ENCODE peak calls at places on chromosomes 16 and 17, in five cellular contexts. L, O, N, R and X are unnamed samples.

GRCh38 chr16:84497418-84497817 is 7.0 kb downstream of the MEAK7 start:
- DNase-seq in N (peak), L (no peak), R (no peak), O (no peak), X (no peak)

GRCh38 chr17:14214271-14214670 is 22.4 kb downstream of the CDRT15 start:
- DNase-seq in L (no peak), O (peak), R (no peak), N (no peak), X (no peak)

GRCh38 chr17:3635474-3636153 is 436 bp downstream of the SHPK start:
- DNase-seq in N (peak), R (peak), O (no peak), L (no peak), X (no peak)

GRCh38 chr16:2048116-2048543 is 345 bp downstream of the TSC2 start:
- DNase-seq in O (peak), L (no peak), N (peak), R (no peak), X (no peak)

GRCh38 chr16:1790611-1791255 is 2.8 kb downstream of the IGFALS start:
- DNase-seq in N (peak), O (no peak), L (no peak), R (peak), X (no peak)

GRCh38 chr17:40498281-40499084 is 2.9 kb downstream of the TNS4 start:
- DNase-seq in N (no peak), L (no peak), O (no peak), R (no peak), X (no peak)

GRCh38 chr16:450800-451512 is 25.5 kb downstream of the RAB11FIP3 start:
- DNase-seq in L (no peak), R (no peak), O (no peak), N (no peak), X (no peak)

GRCh38 chr17:2545393-2545792 is 33.7 kb upstream of the METTL16 start:
- DNase-seq in L (no peak), R (peak), N (peak), O (no peak), X (no peak)

GRCh38 chr17:32298721-32299578 is 33.3 kb downstream of the RHBDL3 start:
- DNase-seq in L (no peak), N (no peak), R (peak), O (no peak), X (no peak)

GRCh38 chr16:13436641-13437423 is 483.1 kb upstream of the ERCC4 start:
- DNase-seq in L (no peak), R (peak), O (no peak), N (no peak), X (no peak)

GRCh38 chr16:2692251-2692947 is 10.1 kb downstream of the KCTD5 start:
- DNase-seq in R (no peak), O (no peak), N (no peak), L (no peak), X (no peak)

GRCh38 chr17:41962768-41963434 is 3.7 kb upstream of the CNP start:
- DNase-seq in L (peak), R (peak), N (peak), O (peak), X (no peak)

GRCh38 chr16:85202631-85203461 is 90.6 kb upstream of the CIBAR2 start:
- DNase-seq in O (peak), N (peak), R (peak), L (peak), X (peak)

GRCh38 chr17:41718287-41718645 is 6.1 kb downstream of the GAST start:
- DNase-seq in N (no peak), O (no peak), R (no peak), L (no peak), X (no peak)

GRCh38 chr17:2212328-2212981 is 91.1 kb downstream of the SMG6 start:
- DNase-seq in L (peak), N (peak), O (peak), R (no peak), X (no peak)

GRCh38 chr17:7435676-7436555 is 681 bp downstream of the TMEM102 start:
- DNase-seq in N (peak), L (no peak), R (peak), O (no peak), X (no peak)

GRCh38 chr16:57882797-57883196 is 80.5 kb upstream of the KIFC3 start:
- DNase-seq in N (no peak), O (peak), L (no peak), R (no peak), X (no peak)

GRCh38 chr16:424033-424622 is 1.3 kb upstream of the RAB11FIP3 start:
- DNase-seq in O (peak), N (peak), R (peak), L (peak), X (peak)

GRCh38 chr16:27749946-27750345 is 200.0 kb downstream of the KATNIP start:
- DNase-seq in L (no peak), R (no peak), N (no peak), O (no peak), X (no peak)

GRCh38 chr16:67181346-67181745 is 2.4 kb downstream of the MATCAP1 start:
- DNase-seq in O (peak), L (peak), R (no peak), N (no peak), X (peak)

GRCh38 chr17:43713494-43714162 is 45.0 kb downstream of the SOST start:
- DNase-seq in O (no peak), R (peak), L (no peak), N (no peak), X (no peak)

GRCh38 chr16:56436258-56436657 is 10.9 kb upstream of the AMFR start:
- DNase-seq in R (no peak), N (no peak), O (peak), L (no peak), X (no peak)

GRCh38 chr17:21271767-21272166 is 12.7 kb upstream of the MAP2K3 start:
- DNase-seq in L (no peak), O (no peak), N (no peak), R (no peak), X (no peak)

DNA sequence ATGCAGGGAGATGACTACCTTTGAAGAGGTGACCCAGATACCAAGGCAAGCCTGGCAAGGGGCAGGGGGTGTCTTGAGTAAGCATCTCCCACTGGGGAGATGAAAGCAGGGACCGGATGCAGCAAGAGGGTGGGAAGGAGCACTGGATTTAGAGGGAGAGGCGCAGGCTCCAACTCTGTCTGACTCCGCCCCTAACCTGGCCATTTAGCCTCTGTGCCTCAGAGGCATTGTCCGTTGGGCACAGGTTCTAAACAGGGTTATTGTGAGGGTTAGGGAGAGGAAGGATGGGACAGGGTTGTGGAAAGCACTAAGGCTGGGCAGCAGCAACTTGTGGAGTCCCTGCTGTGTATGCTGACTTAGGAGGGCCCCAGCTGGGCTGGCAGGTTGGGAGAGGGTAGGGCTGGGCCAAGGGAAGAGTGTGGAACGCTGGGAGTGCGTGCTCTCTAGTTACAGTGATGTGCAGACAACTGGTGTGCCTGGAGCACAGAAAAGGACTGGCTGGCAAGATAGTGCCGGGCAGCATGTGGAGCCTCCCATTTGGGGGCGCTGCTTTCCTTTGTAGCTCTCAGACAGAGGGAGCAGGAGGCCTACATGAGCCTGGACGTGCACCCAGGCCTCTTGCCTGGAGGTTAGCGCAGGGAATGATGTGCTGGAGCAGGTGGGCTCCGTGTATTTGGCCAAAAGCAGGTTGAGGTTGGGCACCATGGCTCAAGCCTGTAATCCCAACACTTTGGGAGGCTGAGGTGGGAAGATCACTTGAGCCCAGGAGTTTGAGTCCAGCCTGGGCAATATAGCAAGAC is 26.2 kb downstream of the TBX2 start:
- DNase-seq in R (no peak), L (peak), N (no peak), O (no peak), X (no peak)
- TF ChIP-seq CTCF in R (peak), L (peak), N (no peak), O (no peak), X (peak)

GRCh38 chr17:75589017-75589918 is 1.7 kb downstream of the MYO15B start:
- DNase-seq in R (peak), O (peak), L (peak), N (peak), X (peak)

GRCh38 chr17:75589919-75590303 is 2.3 kb downstream of the MYO15B start:
- DNase-seq in R (peak), O (no peak), N (no peak), L (no peak), X (no peak)

GRCh38 chr17:75587718-75588545 is at the start of gene MYO15B:
- DNase-seq in N (peak), L (no peak), O (no peak), R (peak), X (no peak)

GRCh38 chr17:75590314-75590761 is 2.7 kb downstream of the MYO15B start:
- DNase-seq in N (no peak), L (no peak), O (no peak), R (no peak), X (no peak)

GRCh38 chr17:75588546-75589016 is 981 bp downstream of the MYO15B start:
- DNase-seq in N (peak), L (no peak), O (no peak), R (no peak), X (no peak)
- H3K4me3 ChIP-seq in N (peak), L (no peak), O (peak), R (peak), X (peak)

GRCh38 chr16:30371248-30371816 is 1.0 kb upstream of the TBC1D10B start:
- DNase-seq in O (no peak), N (no peak), L (no peak), R (no peak), X (no peak)
- TF ChIP-seq CTCF in O (no peak), N (peak), L (no peak), R (no peak), X (no peak)

GRCh38 chr17:47888293-47888692 is 7.7 kb upstream of the SP2 start:
- DNase-seq in O (no peak), R (no peak), L (no peak), N (no peak), X (no peak)
- H3K4me3 ChIP-seq in O (no peak), R (no peak), L (no peak), N (no peak), X (no peak)

DNA sequence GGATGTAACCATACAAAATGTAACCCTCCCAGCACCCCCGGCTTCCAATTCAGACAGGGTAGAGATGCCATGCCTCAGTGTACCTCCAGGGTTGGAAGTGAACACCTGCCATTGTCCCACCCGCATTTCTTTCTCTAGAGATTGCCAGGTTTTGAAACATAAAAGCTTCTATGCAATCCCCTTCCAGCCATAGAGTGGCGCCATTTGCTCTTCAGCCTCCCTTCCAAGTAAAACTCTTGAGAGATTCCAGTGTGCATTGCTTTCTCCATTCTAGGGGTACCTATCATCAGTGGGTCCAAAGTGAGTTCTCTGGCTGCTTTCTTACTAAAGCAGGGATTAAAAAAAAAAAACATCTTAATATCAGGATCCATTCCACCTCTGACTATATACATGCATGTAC is 133.1 kb upstream of the RPL38 start:
- DNase-seq in N (no peak), L (no peak), R (no peak), O (no peak), X (no peak)
- TF ChIP-seq CTCF in N (no peak), L (no peak), R (no peak), O (no peak), X (no peak)

DNA sequence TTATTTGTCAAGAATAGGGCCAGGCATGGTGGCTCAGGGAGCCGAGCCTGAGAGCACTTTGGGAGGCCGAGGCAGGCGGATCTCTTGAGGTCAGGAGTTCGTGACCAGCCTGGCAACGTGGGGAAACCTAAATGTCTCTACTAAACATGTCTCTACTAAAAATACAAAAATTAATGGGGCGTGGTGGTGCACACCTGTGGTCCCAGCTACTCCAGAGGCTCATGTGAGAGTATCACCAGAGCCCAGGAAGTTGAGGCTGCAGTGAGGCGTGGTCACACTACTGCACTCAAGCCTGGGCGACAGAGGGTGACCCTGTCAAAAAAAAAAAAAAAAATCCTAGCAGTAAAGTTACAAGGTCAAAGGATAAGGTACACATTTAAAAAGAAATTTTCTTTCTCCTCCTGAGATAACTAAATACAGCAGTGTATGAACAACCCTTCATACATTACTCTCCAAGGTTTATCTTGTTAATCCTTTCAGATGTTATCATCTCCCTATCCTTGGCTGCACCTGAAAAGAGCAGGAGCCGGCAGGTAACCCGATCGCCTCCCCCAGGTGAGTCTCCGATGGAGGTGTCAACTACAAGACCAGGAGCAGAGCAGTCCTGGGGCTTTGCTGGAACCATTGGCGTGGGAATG is 122.3 kb downstream of the GOSR1 start:
- DNase-seq in L (no peak), R (no peak), N (peak), O (no peak), X (no peak)
- H3K4me3 ChIP-seq in L (peak), R (peak), N (peak), O (peak), X (peak)

GRCh38 chr17:56600246-56600645 is 6.7 kb downstream of the NOG start:
- DNase-seq in L (no peak), R (no peak), O (no peak), N (no peak), X (no peak)
- TF ChIP-seq CTCF in L (no peak), R (no peak), O (no peak), N (no peak), X (no peak)

GRCh38 chr17:56934280-56934679 is 20.4 kb upstream of the TRIM25 start:
- DNase-seq in L (no peak), N (no peak), O (no peak), R (no peak), X (no peak)

GRCh38 chr17:56933151-56933745 is 19.4 kb upstream of the TRIM25 start:
- DNase-seq in R (no peak), N (no peak), L (no peak), O (no peak), X (no peak)

GRCh38 chr17:56933868-56934267 is 20.0 kb upstream of the TRIM25 start:
- DNase-seq in R (no peak), N (no peak), O (no peak), L (no peak), X (no peak)

GRCh38 chr17:56936697-56937322 is 23.0 kb upstream of the TRIM25 start:
- DNase-seq in N (no peak), L (no peak), O (no peak), R (no peak), X (no peak)

GRCh38 chr17:56935461-56935860 is 21.6 kb upstream of the TRIM25 start:
- DNase-seq in N (no peak), R (no peak), L (no peak), O (no peak), X (no peak)
- H3K4me3 ChIP-seq in N (no peak), R (no peak), L (no peak), O (no peak), X (no peak)

GRCh38 chr17:15446036-15446435 is 21.4 kb downstream of the CDRT4 start:
- DNase-seq in R (no peak), O (no peak), L (no peak), N (no peak), X (no peak)
- TF ChIP-seq CTCF in R (no peak), O (no peak), L (no peak), N (no peak), X (no peak)